ENCODE peak calls at places on chromosomes 6 and 20, in five cellular contexts. K, J, C, N and Y are unnamed samples.

GRCh38 chr6:166988674-166989201 is 10.5 kb upstream of the CEP43 start:
- DNase-seq in J (no peak), N (no peak), C (no peak), K (no peak), Y (no peak)

GRCh38 chr6:98215531-98215930 is 618.8 kb upstream of the POU3F2 start:
- DNase-seq in K (no peak), N (no peak), J (no peak), C (no peak), Y (no peak)

GRCh38 chr6:30681696-30682180 is 4.7 kb downstream of the PPP1R18 start:
- DNase-seq in K (no peak), J (no peak), N (no peak), C (no peak), Y (no peak)

GRCh38 chr20:43825635-43826034 is 89.0 kb upstream of the TOX2 start:
- DNase-seq in N (no peak), C (no peak), J (no peak), K (no peak), Y (no peak)

GRCh38 chr6:30685977-30686907 is at the start of gene PPP1R18:
- DNase-seq in C (peak; percentile 61), N (peak; percentile 74), J (peak; percentile 10), K (peak; percentile 74), Y (peak; percentile 64)

GRCh38 chr20:61437280-61438206 is 185.5 kb downstream of the CDH4 start:
- DNase-seq in C (no peak), J (no peak), N (no peak), K (no peak), Y (no peak)

GRCh38 chr20:15923030-15923776 is 650.0 kb downstream of the KIF16B start:
- DNase-seq in K (no peak), C (no peak), J (no peak), N (no peak), Y (no peak)

GRCh38 chr20:1533059-1533458 is 24.4 kb downstream of the SIRPD start:
- DNase-seq in K (peak; percentile 7), J (no peak), C (no peak), N (peak; percentile 37), Y (peak; percentile 31)

GRCh38 chr6:18053071-18053475 is 65.6 kb upstream of the KIF13A start:
- DNase-seq in C (no peak), J (no peak), K (no peak), N (peak; percentile 9), Y (no peak)

GRCh38 chr6:84556541-84557335 is 207.7 kb downstream of the TBX18 start:
- DNase-seq in J (no peak), K (no peak), N (no peak), C (no peak), Y (no peak)

GRCh38 chr6:11806561-11807317 is 28.1 kb upstream of the ADTRP start:
- DNase-seq in C (no peak), J (no peak), K (no peak), N (no peak), Y (no peak)

GRCh38 chr6:53484409-53485280 is 60.3 kb downstream of the GCLC start:
- DNase-seq in J (peak; percentile 71), C (peak; percentile 35), K (peak; percentile 81), N (peak; percentile 53), Y (peak; percentile 52)

GRCh38 chr6:134379086-134379485 is 61.2 kb upstream of the SGK1 start:
- DNase-seq in K (no peak), C (no peak), J (peak; percentile 17), N (no peak), Y (no peak)

GRCh38 chr6:21752054-21752811 is 158.7 kb downstream of the SOX4 start:
- DNase-seq in C (no peak), N (peak; percentile 29), J (peak; percentile 37), K (no peak), Y (no peak)

GRCh38 chr6:293185-294174 is 1.2 kb downstream of the DUSP22 start:
- DNase-seq in K (no peak), J (no peak), N (peak; percentile 5), C (no peak), Y (no peak)

GRCh38 chr20:33387177-33387576 is 14.1 kb downstream of the CDK5RAP1 start:
- DNase-seq in N (no peak), K (no peak), J (no peak), C (no peak), Y (peak; percentile 76)

GRCh38 chr20:3798908-3799248 is 2.8 kb downstream of the CDC25B start:
- DNase-seq in N (no peak), J (no peak), C (no peak), K (no peak), Y (no peak)

GRCh38 chr6:117605169-117605826 is 3.0 kb upstream of the GOPC start:
- DNase-seq in K (peak; percentile 62), J (peak; percentile 55), N (peak; percentile 55), C (no peak), Y (peak; percentile 65)

GRCh38 chr6:21109421-21110178 is 484.0 kb upstream of the SOX4 start:
- DNase-seq in C (no peak), K (no peak), N (peak; percentile 66), J (peak; percentile 68), Y (peak; percentile 85)

GRCh38 chr6:61562098-61562497 is 723.9 kb downstream of the KHDRBS2 start:
- DNase-seq in C (no peak), N (no peak), K (no peak), J (no peak), Y (no peak)